ENCODE peak calls at places on chromosomes 1 and 21, in eight cellular contexts. I, D, C, A, Z, K, E and M are unnamed samples.

GRCh38 chr1:116115476-116115875 is 4.3 kb downstream of the MAB21L3 start:
- DNase-seq in A (no peak), I (no peak), C (no peak), D (no peak), K (no peak), E (no peak), Z (peak), M (peak)

GRCh38 chr1:16980473-16981268 is at the start of gene MFAP2:
- DNase-seq in C (no peak), E (no peak), K (no peak), A (peak), Z (peak), D (no peak), I (no peak), M (no peak)

GRCh38 chr1:92934395-92935378 is 26.6 kb downstream of the DIPK1A start:
- DNase-seq in D (no peak), K (peak), I (no peak), A (peak), E (peak), C (peak), Z (peak), M (peak)

GRCh38 chr1:6224733-6225132 is 11.0 kb downstream of the ICMT start:
- DNase-seq in A (no peak), D (no peak), K (no peak), E (no peak), C (no peak), Z (no peak), I (no peak), M (no peak)

GRCh38 chr1:206508956-206509355 is 1.6 kb downstream of the RASSF5 start:
- DNase-seq in K (no peak), D (no peak), A (peak), E (no peak), C (no peak), I (no peak), Z (peak), M (no peak)

GRCh38 chr21:42366292-42367010 is at the start of gene TFF1:
- DNase-seq in I (no peak), C (no peak), D (no peak), Z (no peak), K (no peak), E (no peak), A (no peak), M (no peak)

GRCh38 chr1:204583909-204584632 is 67.9 kb downstream of the MDM4 start:
- DNase-seq in K (peak), D (no peak), A (no peak), Z (no peak), E (peak), C (peak), I (no peak), M (no peak)

GRCh38 chr1:98355656-98356384 is 305.7 kb upstream of the SNX7 start:
- DNase-seq in E (no peak), I (no peak), Z (peak), C (no peak), K (no peak), A (no peak), D (no peak), M (no peak)

GRCh38 chr1:79295967-79296366 is 289.4 kb upstream of the ADGRL4 start:
- DNase-seq in I (no peak), K (no peak), D (no peak), A (no peak), Z (no peak), E (no peak), C (no peak), M (no peak)

GRCh38 chr1:59691261-59691660 is 123.5 kb upstream of the HOOK1 start:
- DNase-seq in D (no peak), Z (no peak), A (peak), C (peak), K (no peak), E (peak), I (no peak), M (no peak)

GRCh38 chr1:191240925-191241324 is 763.3 kb upstream of the BRINP3 start:
- DNase-seq in K (no peak), E (no peak), C (no peak), A (no peak), I (no peak), Z (no peak), D (no peak), M (peak)

GRCh38 chr1:93675931-93676330 is 5.7 kb downstream of the BCAR3 start:
- DNase-seq in K (no peak), Z (no peak), C (no peak), A (no peak), D (no peak), I (no peak), E (no peak), M (no peak)

GRCh38 chr1:190665045-190665444 is 187.4 kb upstream of the BRINP3 start:
- DNase-seq in A (no peak), E (no peak), D (no peak), I (no peak), C (no peak), K (no peak), Z (no peak), M (no peak)

GRCh38 chr1:109531205-109531779 is 8.4 kb upstream of the GPR61 start:
- DNase-seq in D (no peak), A (no peak), E (no peak), I (no peak), Z (no peak), K (no peak), C (no peak), M (no peak)

GRCh38 chr1:206725053-206725963 is 40.6 kb downstream of the MAPKAPK2 start:
- DNase-seq in A (no peak), E (no peak), I (peak), D (no peak), K (no peak), C (no peak), Z (peak), M (peak)

GRCh38 chr1:111882537-111882936 is 106.9 kb downstream of the KCND3 start:
- DNase-seq in C (no peak), Z (no peak), D (no peak), A (no peak), I (no peak), K (no peak), E (no peak), M (no peak)

GRCh38 chr1:89633103-89633744 is at the start of gene LRRC8C:
- DNase-seq in C (peak), Z (peak), E (peak), K (peak), D (no peak), I (peak), A (peak), M (peak)

GRCh38 chr1:28123461-28123961 is 35.1 kb upstream of the EYA3 start:
- DNase-seq in Z (peak), K (no peak), D (no peak), I (no peak), A (no peak), E (no peak), C (no peak), M (peak)